ENCODE peak calls at places on chromosomes 12 and 14, in four cellular contexts. H is activated T-cell treated with anti-CD3 and anti-CD28 coated beads, Interleukin-2, amount 50 U/mL, for 72 hours; D is mucosa of gallbladder; B is AG20443. C is an unnamed sample.

GRCh38 chr14:99273025-99273723 is 1.2 kb upstream of the BCL11B start:
- DNase-seq in H (peak; percentile 60), D (no peak), B (no peak), C (no peak)

GRCh38 chr14:95876769-95877490 is at the start of gene TUNAR:
- DNase-seq in H (peak; percentile 25), D (no peak), B (peak; percentile 18), C (no peak)

GRCh38 chr12:104672501-104673265 is 215.9 kb downstream of the CHST11 start:
- DNase-seq in H (no peak), D (peak; percentile 37), B (peak; percentile 44), C (peak; percentile 63)

GRCh38 chr12:118334939-118335567 is 37.7 kb downstream of the TAOK3 start:
- DNase-seq in H (no peak), D (no peak), B (no peak), C (peak; percentile 84)

GRCh38 chr14:51873221-51873893 is 12.9 kb downstream of the GNG2 start:
- DNase-seq in H (peak; percentile 59), D (no peak), B (peak; percentile 85), C (no peak)

GRCh38 chr12:98998697-98999299 is 353.7 kb downstream of the APAF1 start:
- DNase-seq in H (no peak), D (no peak), B (peak; percentile 66), C (no peak)

GRCh38 chr12:52010152-52010622 is 3.4 kb downstream of the TAMALIN start:
- DNase-seq in H (no peak), D (peak; percentile 70), B (peak; percentile 89), C (peak; percentile 74)

GRCh38 chr14:31303654-31304053 is 96.1 kb upstream of the HECTD1 start:
- DNase-seq in H (no peak), D (no peak), B (no peak), C (no peak)

GRCh38 chr12:102343361-102344121 is 136.8 kb downstream of the IGF1 start:
- DNase-seq in H (no peak), D (peak; percentile 43), B (no peak), C (no peak)

GRCh38 chr12:76085159-76085868 is 829 bp upstream of the NAP1L1 start:
- DNase-seq in H (peak; percentile 44), D (peak; percentile 12), B (no peak), C (no peak)

GRCh38 chr14:47785041-47785440 is 109.6 kb upstream of the MDGA2 start:
- DNase-seq in H (no peak), D (no peak), B (no peak), C (no peak)

GRCh38 chr14:61562321-61563161 is 132.8 kb upstream of the HIF1A start:
- DNase-seq in H (peak; percentile 70), D (no peak), B (peak; percentile 86), C (no peak)

GRCh38 chr12:22230280-22230794 is 104.2 kb downstream of the ST8SIA1 start:
- DNase-seq in H (no peak), D (no peak), B (peak; percentile 10), C (no peak)

GRCh38 chr14:90828642-90829487 is 12.6 kb upstream of the TTC7B start:
- DNase-seq in H (peak; percentile 50), D (peak; percentile 16), B (no peak), C (peak; percentile 46)

GRCh38 chr12:32309811-32310755 is 89.3 kb upstream of the FGD4 start:
- DNase-seq in H (no peak), D (peak; percentile 33), B (no peak), C (no peak)

GRCh38 chr12:38886064-38886463 is 19.3 kb downstream of the CPNE8 start:
- DNase-seq in H (peak; percentile 25), D (peak; percentile 43), B (peak; percentile 14), C (no peak)

GRCh38 chr12:57836442-57837375 is 9.8 kb downstream of the CTDSP2 start:
- DNase-seq in H (peak; percentile 48), D (peak; percentile 64), B (peak; percentile 81), C (no peak)

GRCh38 chr12:1529862-1530591 is 64.4 kb downstream of the FBXL14 start:
- DNase-seq in H (peak; percentile 15), D (no peak), B (peak; percentile 85), C (no peak)

GRCh38 chr12:85951823-85952222 is 77.7 kb downstream of the NTS start:
- DNase-seq in H (no peak), D (no peak), B (no peak), C (no peak)

GRCh38 chr14:102523200-102524025 is 13.8 kb upstream of the ANKRD9 start:
- DNase-seq in H (no peak), D (no peak), B (no peak), C (no peak)

GRCh38 chr12:6182279-6182898 is 17.8 kb upstream of the CD9 start:
- DNase-seq in H (no peak), D (peak; percentile 55), B (peak; percentile 72), C (peak; percentile 90)

GRCh38 chr14:54335569-54336155 is 61.1 kb upstream of the CDKN3 start:
- DNase-seq in H (no peak), D (no peak), B (no peak), C (no peak)

GRCh38 chr12:50187084-50187900 is 20.1 kb upstream of the CERS5 start:
- DNase-seq in H (peak; percentile 53), D (no peak), B (peak; percentile 67), C (no peak)

GRCh38 chr14:99247772-99248171 is 24.2 kb downstream of the BCL11B start:
- DNase-seq in H (no peak), D (no peak), B (no peak), C (peak; percentile 32)

GRCh38 chr14:100341301-100342031 is 18.3 kb downstream of the SLC25A47 start:
- DNase-seq in H (no peak), D (peak; percentile 51), B (peak; percentile 83), C (peak; percentile 57)

GRCh38 chr14:28765907-28766504 is 581 bp upstream of the FOXG1 start:
- DNase-seq in H (no peak), D (no peak), B (peak; percentile 24), C (peak; percentile 37)

GRCh38 chr14:102804858-102805257 is 27.6 kb downstream of the TRAF3 start:
- DNase-seq in H (no peak), D (no peak), B (no peak), C (no peak)

GRCh38 chr14:65079788-65080187 is 22.5 kb downstream of the MAX start:
- DNase-seq in H (no peak), D (no peak), B (no peak), C (no peak)

GRCh38 chr14:23320584-23321571 is at the start of gene PABPN1:
- DNase-seq in H (peak; percentile 96), D (peak; percentile 100), B (peak; percentile 97), C (peak; percentile 99)

GRCh38 chr12:122406701-122407154 is 15.7 kb downstream of the CLIP1 start:
- DNase-seq in H (no peak), D (no peak), B (peak; percentile 62), C (no peak)

GRCh38 chr14:100640481-100641273 is 53.5 kb upstream of the BEGAIN start:
- DNase-seq in H (peak; percentile 85), D (no peak), B (no peak), C (no peak)

GRCh38 chr12:59100585-59100984 is 180.3 kb upstream of the LRIG3 start:
- DNase-seq in H (no peak), D (no peak), B (no peak), C (no peak)

C was measured in lower lobe of right lung.